ENCODE peak calls at places on chromosomes 11 and 22, in seven cellular contexts. I is stimulated activated CD4-positive, alpha-beta T cell treated with anti-CD3 and anti-CD28 coated beads, Interleukin-4, amount 100 ng/mL, for 24 hours; Z is endothelial cell; H is KG1; S is nucleus accumbens; Q is stimulated activated naive CD4-positive, alpha-beta T cell; C is heart right ventricle. G is an unnamed sample.

GRCh38 chr11:6572215-6572614 is 31.2 kb downstream of the RRP8 start:
- DNase-seq in I (no peak), Z (no peak), H (no peak), S (no peak), Q (no peak), C (no peak), G (no peak)

GRCh38 chr11:35419713-35420333 is 465 bp upstream of the SLC1A2 start:
- DNase-seq in I (no peak), Z (peak; percentile 23), H (no peak), S (peak; percentile 48), Q (no peak), C (peak; percentile 8), G (peak; percentile 18)

GRCh38 chr22:27913162-27913741 is 5.8 kb downstream of the PITPNB start:
- DNase-seq in I (no peak), Z (no peak), H (no peak), S (no peak), Q (no peak), C (peak; percentile 41), G (no peak)

GRCh38 chr11:77026236-77026635 is 8.0 kb upstream of the B3GNT6 start:
- DNase-seq in I (no peak), Z (no peak), H (no peak), S (no peak), Q (no peak), C (no peak), G (no peak)

GRCh38 chr11:128501576-128502549 is 85.5 kb downstream of the ETS1 start:
- DNase-seq in I (no peak), Z (peak; percentile 12), H (no peak), S (peak; percentile 34), Q (no peak), C (peak; percentile 84), G (peak; percentile 50)

GRCh38 chr11:12160680-12161079 is 50.3 kb downstream of the MICAL2 start:
- DNase-seq in I (no peak), Z (no peak), H (no peak), S (no peak), Q (no peak), C (no peak), G (no peak)

GRCh38 chr11:34707462-34707840 is 86.6 kb downstream of the EHF start:
- DNase-seq in I (no peak), Z (no peak), H (no peak), S (no peak), Q (no peak), C (no peak), G (no peak)

GRCh38 chr11:77046060-77046501 is 11.9 kb downstream of the B3GNT6 start:
- DNase-seq in I (peak; percentile 58), Z (peak; percentile 77), H (no peak), S (no peak), Q (peak; percentile 42), C (no peak), G (no peak)

GRCh38 chr11:66851698-66852465 is 5.0 kb upstream of the LRFN4 start:
- DNase-seq in I (peak; percentile 22), Z (peak; percentile 54), H (no peak), S (no peak), Q (no peak), C (no peak), G (no peak)

GRCh38 chr11:64754919-64755662 is 4.7 kb downstream of the PYGM start:
- DNase-seq in I (no peak), Z (no peak), H (no peak), S (no peak), Q (no peak), C (no peak), G (no peak)

GRCh38 chr22:21009638-21010425 is 5.1 kb upstream of the P2RX6 start:
- DNase-seq in I (no peak), Z (peak; percentile 70), H (peak; percentile 1), S (no peak), Q (no peak), C (peak; percentile 35), G (no peak)

GRCh38 chr22:43128928-43129424 is 14.2 kb downstream of the MCAT start:
- DNase-seq in I (no peak), Z (no peak), H (no peak), S (no peak), Q (no peak), C (no peak), G (no peak)

GRCh38 chr22:33873186-33873585 is 47.1 kb downstream of the LARGE1 start:
- DNase-seq in I (no peak), Z (no peak), H (no peak), S (no peak), Q (no peak), C (peak; percentile 72), G (peak; percentile 53)

GRCh38 chr11:65301491-65302329 is 13.0 kb upstream of the CDC42EP2 start:
- DNase-seq in I (no peak), Z (peak; percentile 68), H (no peak), S (peak; percentile 65), Q (no peak), C (peak; percentile 56), G (peak; percentile 78)

GRCh38 chr11:116927163-116927772 is 89.8 kb upstream of the APOA1 start:
- DNase-seq in I (peak; percentile 54), Z (peak; percentile 25), H (no peak), S (no peak), Q (peak; percentile 50), C (no peak), G (no peak)

GRCh38 chr11:27431808-27432207 is 40.8 kb downstream of the LGR4 start:
- DNase-seq in I (no peak), Z (no peak), H (no peak), S (no peak), Q (no peak), C (no peak), G (no peak)

GRCh38 chr22:27801197-27801615 is 350 bp downstream of the MN1 start:
- DNase-seq in I (peak; percentile 14), Z (peak; percentile 52), H (no peak), S (peak; percentile 72), Q (peak; percentile 35), C (peak; percentile 40), G (peak; percentile 36)

GRCh38 chr11:119368121-119369034 is 13.1 kb downstream of the USP2 start:
- DNase-seq in I (no peak), Z (no peak), H (no peak), S (peak; percentile 35), Q (no peak), C (peak; percentile 69), G (peak; percentile 81)

GRCh38 chr11:65692367-65692766 is 19.7 kb upstream of the KAT5 start:
- DNase-seq in I (no peak), Z (no peak), H (no peak), S (no peak), Q (no peak), C (no peak), G (no peak)

GRCh38 chr22:44709881-44710400 is 7.9 kb downstream of the PRR5 start:
- DNase-seq in I (no peak), Z (no peak), H (no peak), S (no peak), Q (no peak), C (no peak), G (no peak)

GRCh38 chr11:100704176-100704575 is 17.1 kb downstream of the ARHGAP42 start:
- DNase-seq in I (no peak), Z (no peak), H (no peak), S (no peak), Q (no peak), C (no peak), G (no peak)

G was measured in left ventricle myocardium inferior.